ENCODE peak calls at places on chromosomes 6 and 20, in four cellular contexts. One of them, this sample, is unnamed.
A peak's percentile ranks its signal among the peaks of the same experiment; 100 is the strongest.

GRCh38 chr6:130307752-130308361 is 58.0 kb upstream of the TMEM200A start:
- DNase-seq in neural crest cell: no peak
- DNase-seq in lung: no peak
- DNase-seq in nephron progenitor cell: no peak
- DNase-seq in this sample: no peak

GRCh38 chr6:84026721-84027164 is 6.8 kb upstream of the MRAP2 start:
- DNase-seq in lung: no peak
- DNase-seq in neural crest cell: no peak
- DNase-seq in nephron progenitor cell: no peak
- DNase-seq in this sample: no peak

GRCh38 chr6:165649701-165650137 is 13.3 kb downstream of the PDE10A start:
- DNase-seq in lung: no peak
- DNase-seq in neural crest cell: no peak
- DNase-seq in nephron progenitor cell: no peak
- DNase-seq in this sample: no peak

GRCh38 chr6:82397962-82398692 is 34.5 kb downstream of the TPBG start:
- DNase-seq in nephron progenitor cell: no peak
- DNase-seq in neural crest cell: no peak
- DNase-seq in lung: no peak
- DNase-seq in this sample: no peak

GRCh38 chr6:4383910-4384637 is 248.7 kb upstream of the ECI2 start:
- DNase-seq in neural crest cell: no peak
- DNase-seq in nephron progenitor cell: no peak
- DNase-seq in lung: no peak
- DNase-seq in this sample: no peak

GRCh38 chr6:80523531-80523970 is 417.1 kb downstream of the BCKDHB start:
- DNase-seq in nephron progenitor cell: peak; percentile 30
- DNase-seq in neural crest cell: no peak
- DNase-seq in lung: no peak
- DNase-seq in this sample: no peak

GRCh38 chr6:20202070-20202658 is 10.1 kb downstream of the MBOAT1 start:
- DNase-seq in neural crest cell: no peak
- DNase-seq in lung: no peak
- DNase-seq in nephron progenitor cell: no peak
- DNase-seq in this sample: no peak

GRCh38 chr20:49608752-49609670 is 41.1 kb upstream of the PTGIS start:
- DNase-seq in neural crest cell: peak; percentile 72
- DNase-seq in nephron progenitor cell: peak; percentile 80
- DNase-seq in lung: peak; percentile 65
- DNase-seq in this sample: peak; percentile 75

GRCh38 chr6:112443118-112443641 is 96.0 kb downstream of the RFPL4B start:
- DNase-seq in neural crest cell: no peak
- DNase-seq in lung: no peak
- DNase-seq in nephron progenitor cell: no peak
- DNase-seq in this sample: no peak

GRCh38 chr20:25044660-25045342 is 13.1 kb downstream of the ACSS1 start:
- DNase-seq in neural crest cell: no peak
- DNase-seq in lung: no peak
- DNase-seq in nephron progenitor cell: no peak
- DNase-seq in this sample: no peak

GRCh38 chr6:127477648-127478047 is 18.5 kb upstream of the KIAA0408 start:
- DNase-seq in lung: no peak
- DNase-seq in neural crest cell: no peak
- DNase-seq in nephron progenitor cell: no peak
- DNase-seq in this sample: no peak
- TF ChIP-seq CTCF in lung: no peak
- TF ChIP-seq CTCF in neural crest cell: no peak
- TF ChIP-seq CTCF in nephron progenitor cell: no peak
- TF ChIP-seq CTCF in this sample: no peak

DNA sequence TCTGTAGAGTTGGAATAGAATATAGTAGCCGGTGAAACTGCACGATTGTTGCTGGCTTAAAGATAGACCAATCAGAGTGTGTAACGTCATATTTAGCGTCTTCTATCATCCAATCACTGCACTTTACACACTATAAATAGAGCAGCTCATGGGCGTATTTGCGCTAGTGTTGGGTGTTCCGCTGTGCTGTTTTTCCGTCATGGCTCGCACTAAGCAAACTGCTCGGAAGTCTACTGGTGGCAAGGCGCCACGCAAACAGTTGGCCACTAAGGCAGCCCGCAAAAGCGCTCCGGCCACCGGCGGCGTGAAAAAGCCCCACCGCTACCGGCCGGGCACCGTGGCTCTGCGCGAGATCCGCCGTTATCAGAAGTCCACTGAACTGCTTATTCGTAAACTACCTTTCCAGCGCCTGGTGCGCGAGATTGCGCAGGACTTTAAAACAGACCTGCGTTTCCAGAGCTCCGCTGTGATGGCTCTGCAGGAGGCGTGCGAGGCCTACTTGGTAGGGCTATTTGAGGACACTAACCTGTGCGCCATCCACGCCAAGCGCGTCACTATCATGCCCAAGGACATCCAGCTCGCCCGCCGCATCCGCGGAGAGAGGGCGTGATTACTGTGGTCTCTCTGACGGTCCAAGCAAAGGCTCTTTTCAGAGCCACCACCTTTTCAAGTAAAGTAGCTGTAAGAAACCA is 57.8 kb downstream of the TRIM38 start:
- DNase-seq in nephron progenitor cell: peak; percentile 54
- DNase-seq in neural crest cell: peak; percentile 62
- DNase-seq in lung: peak; percentile 66
- DNase-seq in this sample: peak; percentile 69
- TF ChIP-seq CTCF in nephron progenitor cell: no peak
- TF ChIP-seq CTCF in neural crest cell: no peak
- TF ChIP-seq CTCF in lung: no peak
- TF ChIP-seq CTCF in this sample: no peak

GRCh38 chr6:57216235-57217101 is 5.6 kb downstream of the RAB23 start:
- DNase-seq in neural crest cell: no peak
- DNase-seq in nephron progenitor cell: no peak
- DNase-seq in lung: no peak
- DNase-seq in this sample: no peak
- TF ChIP-seq CTCF in neural crest cell: peak; percentile 38
- TF ChIP-seq CTCF in nephron progenitor cell: no peak
- TF ChIP-seq CTCF in lung: no peak
- TF ChIP-seq CTCF in this sample: no peak

DNA sequence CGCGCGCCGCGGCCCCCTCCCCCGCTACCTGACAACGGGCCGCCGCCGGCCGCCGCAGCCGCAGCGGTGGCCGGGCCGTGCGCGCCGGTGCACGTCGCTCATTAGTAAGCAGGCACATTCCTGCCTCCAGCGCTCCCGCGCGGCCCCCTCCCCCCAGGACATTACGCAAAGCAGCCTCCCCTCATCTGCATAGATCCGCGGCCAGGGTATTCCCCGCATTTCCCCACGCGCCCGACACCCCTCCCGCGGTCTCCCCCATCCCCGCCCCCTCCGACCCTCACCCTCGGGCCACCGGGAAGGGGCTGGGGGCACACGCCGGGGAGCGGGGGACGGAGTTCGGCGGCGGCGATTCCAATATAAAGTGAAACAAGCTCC is at the start of gene HIVEP2:
- DNase-seq in lung: peak; percentile 89
- DNase-seq in neural crest cell: peak; percentile 59
- DNase-seq in nephron progenitor cell: peak; percentile 86
- DNase-seq in this sample: peak; percentile 81
- TF ChIP-seq CTCF in lung: no peak
- TF ChIP-seq CTCF in neural crest cell: no peak
- TF ChIP-seq CTCF in nephron progenitor cell: no peak
- TF ChIP-seq CTCF in this sample: no peak

GRCh38 chr6:94443701-94444100 is 1024.3 kb upstream of the EPHA7 start:
- DNase-seq in lung: no peak
- DNase-seq in neural crest cell: no peak
- DNase-seq in nephron progenitor cell: no peak
- DNase-seq in this sample: no peak
- TF ChIP-seq CTCF in lung: no peak
- TF ChIP-seq CTCF in neural crest cell: no peak
- TF ChIP-seq CTCF in nephron progenitor cell: no peak
- TF ChIP-seq CTCF in this sample: no peak

GRCh38 chr6:142462260-142462659 is 160.5 kb downstream of the ADGRG6 start:
- DNase-seq in neural crest cell: no peak
- DNase-seq in lung: no peak
- DNase-seq in nephron progenitor cell: no peak
- DNase-seq in this sample: no peak
- TF ChIP-seq CTCF in neural crest cell: peak; percentile 35
- TF ChIP-seq CTCF in lung: no peak
- TF ChIP-seq CTCF in nephron progenitor cell: no peak
- TF ChIP-seq CTCF in this sample: no peak

DNA sequence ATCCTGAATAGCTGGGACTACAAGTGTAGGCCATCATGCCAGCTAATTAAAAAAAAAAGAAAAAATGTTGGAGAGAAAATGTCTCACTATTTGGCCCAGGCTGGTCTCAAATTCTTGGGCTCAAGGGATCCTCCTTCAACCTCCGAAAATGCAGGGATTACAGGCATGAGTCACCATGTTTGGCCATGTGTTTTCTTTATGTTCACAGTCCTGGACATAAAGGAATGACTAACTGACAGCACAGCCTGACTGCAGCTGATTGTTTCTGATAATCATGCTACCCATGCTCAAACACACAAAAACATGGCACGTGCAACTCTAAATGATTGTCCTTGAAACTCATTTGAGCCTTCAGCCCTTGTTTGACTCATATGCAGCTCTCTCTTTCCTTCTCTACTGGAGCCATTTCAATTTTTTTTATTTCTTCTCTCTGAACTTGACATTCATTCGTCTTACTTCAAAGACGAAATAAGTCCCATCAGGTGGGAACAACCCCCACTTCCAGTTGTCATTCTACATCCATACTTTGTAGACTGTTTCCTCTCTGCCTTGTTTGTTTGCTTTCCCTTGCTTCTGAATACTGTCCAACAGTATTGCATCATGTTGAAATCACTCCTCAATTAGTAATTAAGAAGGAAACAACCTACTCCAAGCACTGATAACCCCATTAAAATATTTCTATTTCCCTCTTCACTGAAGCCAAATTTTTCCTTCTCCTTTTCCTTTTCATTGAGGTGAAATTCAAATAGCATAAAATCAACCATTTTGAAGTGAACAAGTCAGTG is 413.0 kb downstream of the BMP2 start:
- DNase-seq in nephron progenitor cell: no peak
- DNase-seq in lung: no peak
- DNase-seq in neural crest cell: no peak
- DNase-seq in this sample: no peak
- TF ChIP-seq CTCF in nephron progenitor cell: no peak
- TF ChIP-seq CTCF in lung: no peak
- TF ChIP-seq CTCF in neural crest cell: no peak
- TF ChIP-seq CTCF in this sample: no peak

GRCh38 chr20:34110025-34111013 is 1.7 kb downstream of the EIF2S2 start:
- DNase-seq in neural crest cell: no peak
- DNase-seq in nephron progenitor cell: no peak
- DNase-seq in lung: no peak
- DNase-seq in this sample: no peak

GRCh38 chr20:34111057-34111711 is 859 bp downstream of the EIF2S2 start:
- DNase-seq in lung: no peak
- DNase-seq in neural crest cell: no peak
- DNase-seq in nephron progenitor cell: peak; percentile 30
- DNase-seq in this sample: no peak

GRCh38 chr20:34114809-34115208 is 2.8 kb upstream of the EIF2S2 start:
- DNase-seq in lung: no peak
- DNase-seq in neural crest cell: no peak
- DNase-seq in nephron progenitor cell: no peak
- DNase-seq in this sample: no peak

GRCh38 chr20:34111712-34112599 is at the start of gene EIF2S2:
- DNase-seq in nephron progenitor cell: peak; percentile 94
- DNase-seq in lung: peak; percentile 96
- DNase-seq in neural crest cell: peak; percentile 97
- DNase-seq in this sample: peak; percentile 91

GRCh38 chr20:34112600-34113061 is 588 bp upstream of the EIF2S2 start:
- DNase-seq in neural crest cell: peak; percentile 25
- DNase-seq in nephron progenitor cell: peak; percentile 32
- DNase-seq in lung: no peak
- DNase-seq in this sample: no peak
- TF ChIP-seq CTCF in neural crest cell: no peak
- TF ChIP-seq CTCF in nephron progenitor cell: no peak
- TF ChIP-seq CTCF in lung: no peak
- TF ChIP-seq CTCF in this sample: no peak

GRCh38 chr20:41134362-41135186 is 2.8 kb upstream of the PLCG1 start:
- DNase-seq in lung: no peak
- DNase-seq in nephron progenitor cell: no peak
- DNase-seq in neural crest cell: no peak
- DNase-seq in this sample: no peak
- TF ChIP-seq CTCF in lung: no peak
- TF ChIP-seq CTCF in nephron progenitor cell: no peak
- TF ChIP-seq CTCF in neural crest cell: no peak
- TF ChIP-seq CTCF in this sample: no peak